ENCODE peak calls at places on chromosomes 11 and 22, in five cellular contexts. O, Y, S, E and Z are unnamed samples.

GRCh38 chr11:64990222-64990918 is 6.4 kb downstream of the BATF2 start:
- DNase-seq in O (peak), E (no peak), S (no peak), Y (no peak), Z (no peak)

GRCh38 chr11:1548221-1549070 is 23.6 kb downstream of the DUSP8 start:
- DNase-seq in O (peak), S (peak), E (no peak), Y (no peak), Z (peak)

GRCh38 chr11:72700026-72700610 is 25.9 kb upstream of the PDE2A start:
- DNase-seq in S (no peak), O (peak), E (no peak), Y (no peak), Z (peak)

GRCh38 chr11:44986315-44986714 is 35.6 kb upstream of the TP53I11 start:
- DNase-seq in Y (no peak), E (no peak), S (no peak), O (no peak), Z (no peak)

GRCh38 chr11:30852091-30852490 is 265.9 kb upstream of the MPPED2 start:
- DNase-seq in E (no peak), O (no peak), Y (no peak), S (no peak), Z (no peak)

GRCh38 chr22:35892192-35892591 is 136.4 kb downstream of the RBFOX2 start:
- DNase-seq in S (no peak), E (no peak), O (peak), Y (no peak), Z (peak)

GRCh38 chr22:22168190-22168940 is 76.2 kb upstream of the VPREB1 start:
- DNase-seq in E (no peak), S (no peak), O (peak), Y (peak), Z (peak)

GRCh38 chr11:96464695-96465307 is 75.0 kb downstream of the JRKL start:
- DNase-seq in S (peak), O (peak), Y (peak), E (no peak), Z (peak)

GRCh38 chr22:24685804-24686203 is 82.8 kb downstream of the GGT1 start:
- DNase-seq in S (no peak), Y (no peak), O (no peak), E (no peak), Z (peak)

GRCh38 chr22:38491707-38492348 is 14.3 kb downstream of the DDX17 start:
- DNase-seq in O (no peak), S (no peak), E (no peak), Y (no peak), Z (no peak)

GRCh38 chr11:85821636-85822035 is 10.7 kb upstream of the SYTL2 start:
- DNase-seq in O (peak), Y (no peak), E (no peak), S (no peak), Z (peak)

GRCh38 chr11:87473174-87473573 is 435.4 kb downstream of the TMEM135 start:
- DNase-seq in E (no peak), O (peak), Y (no peak), S (peak), Z (peak)

GRCh38 chr22:24810043-24810749 is 4.2 kb downstream of the SGSM1 start:
- DNase-seq in E (no peak), Y (peak), S (no peak), O (no peak), Z (peak)